ENCODE peak calls at places on chromosomes 2 and 18, in ten cellular contexts. One of them, this sample, is unnamed.

GRCh38 chr2:188291617-188292445 is at the start of gene GULP1:
- DNase-seq in ascending aorta: peak; percentile 83
- DNase-seq in GM23248: peak; percentile 87
- DNase-seq in PC-3: peak; percentile 75
- DNase-seq in aorta: peak; percentile 92
- DNase-seq in CD8-positive, alpha-beta T cell: no peak
- DNase-seq in BE2C: peak; percentile 78
- DNase-seq in psoas muscle: peak; percentile 81
- DNase-seq in vagina: peak; percentile 89
- DNase-seq in right cardiac atrium: peak; percentile 92
- DNase-seq in this sample: peak; percentile 87

GRCh38 chr2:59233910-59234309 is 992.8 kb upstream of the FANCL start:
- DNase-seq in ascending aorta: no peak
- DNase-seq in GM23248: no peak
- DNase-seq in PC-3: no peak
- DNase-seq in aorta: no peak
- DNase-seq in CD8-positive, alpha-beta T cell: no peak
- DNase-seq in BE2C: no peak
- DNase-seq in psoas muscle: no peak
- DNase-seq in vagina: no peak
- DNase-seq in right cardiac atrium: no peak
- DNase-seq in this sample: no peak

GRCh38 chr18:35064291-35064690 is 23.1 kb downstream of the MAPRE2 start:
- DNase-seq in ascending aorta: no peak
- DNase-seq in GM23248: no peak
- DNase-seq in PC-3: no peak
- DNase-seq in aorta: no peak
- DNase-seq in CD8-positive, alpha-beta T cell: no peak
- DNase-seq in BE2C: no peak
- DNase-seq in psoas muscle: no peak
- DNase-seq in vagina: no peak
- DNase-seq in right cardiac atrium: no peak
- DNase-seq in this sample: no peak

GRCh38 chr2:26952374-26952773 is 18.1 kb upstream of the MAPRE3 start:
- DNase-seq in ascending aorta: no peak
- DNase-seq in GM23248: no peak
- DNase-seq in PC-3: no peak
- DNase-seq in aorta: no peak
- DNase-seq in CD8-positive, alpha-beta T cell: no peak
- DNase-seq in BE2C: no peak
- DNase-seq in psoas muscle: no peak
- DNase-seq in vagina: no peak
- DNase-seq in right cardiac atrium: no peak
- DNase-seq in this sample: no peak

GRCh38 chr2:48471048-48471474 is 58.9 kb upstream of the STON1 start:
- DNase-seq in ascending aorta: no peak
- DNase-seq in GM23248: peak; percentile 57
- DNase-seq in PC-3: peak; percentile 84
- DNase-seq in aorta: no peak
- DNase-seq in CD8-positive, alpha-beta T cell: no peak
- DNase-seq in BE2C: peak; percentile 6
- DNase-seq in psoas muscle: no peak
- DNase-seq in vagina: no peak
- DNase-seq in right cardiac atrium: no peak
- DNase-seq in this sample: no peak

GRCh38 chr2:149715005-149715592 is 127.5 kb upstream of the MMADHC start:
- DNase-seq in ascending aorta: no peak
- DNase-seq in GM23248: peak; percentile 68
- DNase-seq in PC-3: peak; percentile 74
- DNase-seq in aorta: no peak
- DNase-seq in CD8-positive, alpha-beta T cell: no peak
- DNase-seq in BE2C: peak; percentile 6
- DNase-seq in psoas muscle: no peak
- DNase-seq in vagina: no peak
- DNase-seq in right cardiac atrium: peak; percentile 26
- DNase-seq in this sample: no peak

GRCh38 chr2:131488306-131489205 is 3.6 kb downstream of the MZT2A start:
- DNase-seq in ascending aorta: no peak
- DNase-seq in GM23248: no peak
- DNase-seq in PC-3: no peak
- DNase-seq in aorta: no peak
- DNase-seq in CD8-positive, alpha-beta T cell: no peak
- DNase-seq in BE2C: no peak
- DNase-seq in psoas muscle: no peak
- DNase-seq in vagina: no peak
- DNase-seq in right cardiac atrium: peak; percentile 71
- DNase-seq in this sample: no peak

GRCh38 chr2:142874293-142874814 is 3.1 kb upstream of the KYNU start:
- DNase-seq in ascending aorta: no peak
- DNase-seq in GM23248: peak; percentile 96
- DNase-seq in PC-3: peak; percentile 95
- DNase-seq in aorta: no peak
- DNase-seq in CD8-positive, alpha-beta T cell: no peak
- DNase-seq in BE2C: no peak
- DNase-seq in psoas muscle: peak; percentile 17
- DNase-seq in vagina: no peak
- DNase-seq in right cardiac atrium: no peak
- DNase-seq in this sample: no peak

GRCh38 chr2:226712941-226713340 is 86.7 kb downstream of the IRS1 start:
- DNase-seq in ascending aorta: no peak
- DNase-seq in GM23248: no peak
- DNase-seq in PC-3: no peak
- DNase-seq in aorta: no peak
- DNase-seq in CD8-positive, alpha-beta T cell: no peak
- DNase-seq in BE2C: no peak
- DNase-seq in psoas muscle: no peak
- DNase-seq in vagina: no peak
- DNase-seq in right cardiac atrium: no peak
- DNase-seq in this sample: no peak

GRCh38 chr2:226716126-226716525 is 83.5 kb downstream of the IRS1 start:
- DNase-seq in ascending aorta: no peak
- DNase-seq in GM23248: no peak
- DNase-seq in PC-3: no peak
- DNase-seq in aorta: no peak
- DNase-seq in CD8-positive, alpha-beta T cell: no peak
- DNase-seq in BE2C: no peak
- DNase-seq in psoas muscle: no peak
- DNase-seq in vagina: no peak
- DNase-seq in right cardiac atrium: no peak
- DNase-seq in this sample: no peak

GRCh38 chr2:226717719-226718118 is 81.9 kb downstream of the IRS1 start:
- DNase-seq in ascending aorta: no peak
- DNase-seq in GM23248: no peak
- DNase-seq in PC-3: no peak
- DNase-seq in aorta: no peak
- DNase-seq in CD8-positive, alpha-beta T cell: no peak
- DNase-seq in BE2C: no peak
- DNase-seq in psoas muscle: no peak
- DNase-seq in vagina: no peak
- DNase-seq in right cardiac atrium: no peak
- DNase-seq in this sample: no peak

GRCh38 chr2:226711606-226712296 is 87.9 kb downstream of the IRS1 start:
- DNase-seq in ascending aorta: no peak
- DNase-seq in GM23248: no peak
- DNase-seq in PC-3: peak; percentile 10
- DNase-seq in aorta: no peak
- DNase-seq in CD8-positive, alpha-beta T cell: no peak
- DNase-seq in BE2C: no peak
- DNase-seq in psoas muscle: no peak
- DNase-seq in vagina: no peak
- DNase-seq in right cardiac atrium: no peak
- DNase-seq in this sample: no peak

GRCh38 chr2:226715347-226715990 is 84.2 kb downstream of the IRS1 start:
- DNase-seq in ascending aorta: no peak
- DNase-seq in GM23248: no peak
- DNase-seq in PC-3: no peak
- DNase-seq in aorta: no peak
- DNase-seq in CD8-positive, alpha-beta T cell: no peak
- DNase-seq in BE2C: no peak
- DNase-seq in psoas muscle: no peak
- DNase-seq in vagina: no peak
- DNase-seq in right cardiac atrium: no peak
- DNase-seq in this sample: no peak
- H3K27me3 ChIP-seq in ascending aorta: no peaks in the 10 kb centered on the region
- H3K27me3 ChIP-seq in GM23248: no peaks in the 10 kb centered on the region
- H3K27me3 ChIP-seq in PC-3: no peaks in the 10 kb centered on the region
- H3K27me3 ChIP-seq in aorta: no peaks in the 10 kb centered on the region
- H3K27me3 ChIP-seq in CD8-positive, alpha-beta T cell: no peaks in the 10 kb centered on the region
- H3K27me3 ChIP-seq in BE2C: no peaks in the 10 kb centered on the region
- H3K27me3 ChIP-seq in psoas muscle: no peaks in the 10 kb centered on the region
- H3K27me3 ChIP-seq in vagina: no peaks in the 10 kb centered on the region
- H3K27me3 ChIP-seq in right cardiac atrium: no peaks in the 10 kb centered on the region
- H3K27me3 ChIP-seq in this sample: no peaks in the 10 kb centered on the region

GRCh38 chr2:202911203-202911512 is 315 bp downstream of the WDR12 start:
- DNase-seq in ascending aorta: no peak
- DNase-seq in GM23248: no peak
- DNase-seq in PC-3: no peak
- DNase-seq in aorta: no peak
- DNase-seq in CD8-positive, alpha-beta T cell: no peak
- DNase-seq in BE2C: no peak
- DNase-seq in psoas muscle: no peak
- DNase-seq in vagina: no peak
- DNase-seq in right cardiac atrium: no peak
- DNase-seq in this sample: no peak

GRCh38 chr2:202911513-202912341 is at the start of the genes CARF and WDR12:
- DNase-seq in ascending aorta: peak; percentile 95
- DNase-seq in GM23248: peak; percentile 98
- DNase-seq in PC-3: peak; percentile 93
- DNase-seq in aorta: peak; percentile 98
- DNase-seq in CD8-positive, alpha-beta T cell: peak; percentile 83
- DNase-seq in BE2C: peak; percentile 95
- DNase-seq in psoas muscle: peak; percentile 94
- DNase-seq in vagina: peak; percentile 92
- DNase-seq in right cardiac atrium: peak; percentile 97
- DNase-seq in this sample: peak; percentile 90

GRCh38 chr2:202909394-202910192 is 1.9 kb downstream of the WDR12 start:
- DNase-seq in ascending aorta: no peak
- DNase-seq in GM23248: peak; percentile 18
- DNase-seq in PC-3: no peak
- DNase-seq in aorta: no peak
- DNase-seq in CD8-positive, alpha-beta T cell: no peak
- DNase-seq in BE2C: no peak
- DNase-seq in psoas muscle: no peak
- DNase-seq in vagina: no peak
- DNase-seq in right cardiac atrium: no peak
- DNase-seq in this sample: no peak

GRCh38 chr2:202910687-202911086 is 786 bp downstream of the WDR12 start:
- DNase-seq in ascending aorta: no peak
- DNase-seq in GM23248: no peak
- DNase-seq in PC-3: no peak
- DNase-seq in aorta: no peak
- DNase-seq in CD8-positive, alpha-beta T cell: no peak
- DNase-seq in BE2C: no peak
- DNase-seq in psoas muscle: no peak
- DNase-seq in vagina: no peak
- DNase-seq in right cardiac atrium: no peak
- DNase-seq in this sample: no peak

GRCh38 chr2:202908186-202908585 is 3.3 kb downstream of the WDR12 start:
- DNase-seq in ascending aorta: no peak
- DNase-seq in GM23248: no peak
- DNase-seq in PC-3: no peak
- DNase-seq in aorta: no peak
- DNase-seq in CD8-positive, alpha-beta T cell: no peak
- DNase-seq in BE2C: no peak
- DNase-seq in psoas muscle: no peak
- DNase-seq in vagina: no peak
- DNase-seq in right cardiac atrium: no peak
- DNase-seq in this sample: no peak
- H3K4me3 ChIP-seq in ascending aorta: no peak overlapping the region
- H3K4me3 ChIP-seq in GM23248: no peak overlapping the region
- H3K4me3 ChIP-seq in PC-3: no peak overlapping the region
- H3K4me3 ChIP-seq in aorta: no peak overlapping the region
- H3K4me3 ChIP-seq in CD8-positive, alpha-beta T cell: no peak overlapping the region
- H3K4me3 ChIP-seq in BE2C: no peak overlapping the region
- H3K4me3 ChIP-seq in psoas muscle: no peak overlapping the region
- H3K4me3 ChIP-seq in vagina: no peak overlapping the region
- H3K4me3 ChIP-seq in right cardiac atrium: no peak overlapping the region
- H3K4me3 ChIP-seq in this sample: no peak overlapping the region

DNA sequence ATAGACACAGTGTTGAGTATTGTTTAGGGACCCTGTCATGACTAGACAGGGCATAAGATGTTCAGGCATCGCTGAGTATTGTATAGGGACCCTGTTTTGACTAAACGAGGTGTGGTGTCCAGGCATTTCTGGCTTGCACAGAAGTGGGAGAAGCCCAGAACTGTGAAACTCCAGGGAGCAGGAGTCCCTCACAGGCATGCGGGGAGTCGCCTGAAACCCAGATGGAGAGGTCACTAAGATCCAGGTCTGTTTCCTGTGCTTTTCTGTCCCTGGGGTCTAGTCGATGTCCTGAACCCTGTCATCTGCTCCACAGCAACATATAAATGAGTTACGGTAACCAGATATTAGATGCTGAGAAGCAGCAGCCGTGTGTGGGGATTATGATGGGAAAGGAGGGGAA is 469.0 kb upstream of the SALL3 start:
- DNase-seq in ascending aorta: no peak
- DNase-seq in GM23248: no peak
- DNase-seq in PC-3: no peak
- DNase-seq in aorta: no peak
- DNase-seq in CD8-positive, alpha-beta T cell: no peak
- DNase-seq in BE2C: no peak
- DNase-seq in psoas muscle: no peak
- DNase-seq in vagina: peak; percentile 72
- DNase-seq in right cardiac atrium: no peak
- DNase-seq in this sample: no peak
- H3K27me3 ChIP-seq in ascending aorta: no peaks in the 10 kb centered on the region
- H3K27me3 ChIP-seq in GM23248: no peaks in the 10 kb centered on the region
- H3K27me3 ChIP-seq in PC-3: peaks cover 22% of the 10 kb centered on the region
- H3K27me3 ChIP-seq in aorta: no peaks in the 10 kb centered on the region
- H3K27me3 ChIP-seq in CD8-positive, alpha-beta T cell: no peaks in the 10 kb centered on the region
- H3K27me3 ChIP-seq in BE2C: no peaks in the 10 kb centered on the region
- H3K27me3 ChIP-seq in psoas muscle: peaks cover 2% of the 10 kb centered on the region
- H3K27me3 ChIP-seq in vagina: no peaks in the 10 kb centered on the region
- H3K27me3 ChIP-seq in right cardiac atrium: no peaks in the 10 kb centered on the region
- H3K27me3 ChIP-seq in this sample: no peaks in the 10 kb centered on the region

DNA sequence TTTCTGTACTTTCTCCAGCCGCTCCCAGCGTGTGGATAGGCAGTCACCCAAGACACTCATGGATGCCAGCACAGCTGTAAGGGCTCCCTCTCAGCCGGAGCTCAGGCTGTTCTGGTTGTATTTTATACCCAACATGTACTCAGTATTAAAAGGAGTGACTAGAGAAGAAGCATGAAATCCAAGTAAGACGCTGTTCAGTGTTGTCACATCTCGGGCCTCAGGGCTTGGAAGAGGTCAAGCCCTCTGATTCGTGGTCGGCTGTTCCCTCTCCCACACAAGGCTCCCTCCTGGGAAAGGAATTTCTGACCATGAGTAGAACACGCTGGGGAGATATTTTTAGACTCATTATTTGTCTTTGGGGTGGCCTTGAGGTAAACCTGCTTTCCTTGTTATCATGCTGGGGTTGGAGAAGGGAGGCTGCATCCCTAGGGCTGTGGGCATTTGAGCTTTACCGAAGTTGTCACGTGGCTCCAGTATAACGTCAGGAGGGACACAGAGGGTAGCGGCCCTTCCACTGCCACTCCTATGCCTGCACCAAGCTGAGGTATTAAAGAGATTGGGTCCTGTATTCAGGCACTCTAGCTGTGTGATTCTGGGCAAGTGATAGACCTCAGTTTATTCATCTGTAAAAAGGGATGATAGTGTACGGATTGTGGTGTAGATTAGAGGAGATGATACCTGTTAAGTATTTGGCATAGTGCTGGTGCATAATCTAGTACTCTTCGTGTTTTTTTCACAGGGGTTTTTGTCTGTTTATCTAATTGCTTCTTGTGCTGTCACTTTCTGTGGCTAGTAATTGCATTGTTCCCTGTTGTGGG is 34.1 kb downstream of the HK2 start:
- DNase-seq in ascending aorta: no peak
- DNase-seq in GM23248: peak; percentile 84
- DNase-seq in PC-3: peak; percentile 60
- DNase-seq in aorta: no peak
- DNase-seq in CD8-positive, alpha-beta T cell: no peak
- DNase-seq in BE2C: no peak
- DNase-seq in psoas muscle: no peak
- DNase-seq in vagina: no peak
- DNase-seq in right cardiac atrium: peak; percentile 66
- DNase-seq in this sample: peak; percentile 71
- H3K4me3 ChIP-seq in ascending aorta: peak overlapping the region; percentile 27
- H3K4me3 ChIP-seq in GM23248: no peak overlapping the region
- H3K4me3 ChIP-seq in PC-3: no peak overlapping the region
- H3K4me3 ChIP-seq in aorta: no peak overlapping the region
- H3K4me3 ChIP-seq in CD8-positive, alpha-beta T cell: no peak overlapping the region
- H3K4me3 ChIP-seq in BE2C: no peak overlapping the region
- H3K4me3 ChIP-seq in psoas muscle: no peak overlapping the region
- H3K4me3 ChIP-seq in vagina: no peak overlapping the region
- H3K4me3 ChIP-seq in right cardiac atrium: no peak overlapping the region
- H3K4me3 ChIP-seq in this sample: no peak overlapping the region